ENCODE peak calls at places on chromosomes 1 and 21, in four cellular contexts. Q, C, L and A are unnamed samples.
A peak's percentile ranks its signal among the peaks of the same experiment; 100 is the strongest.

GRCh38 chr1:3032371-3032862 is 11.2 kb downstream of the ACTRT2 start:
- DNase-seq in L (no peak), C (no peak), Q (no peak), A (no peak)

GRCh38 chr1:29145739-29146437 is 22.2 kb upstream of the TMEM200B start:
- DNase-seq in C (no peak), L (no peak), Q (no peak), A (peak; percentile 8)

GRCh38 chr1:230317823-230318819 is 108.0 kb downstream of the PGBD5 start:
- DNase-seq in Q (no peak), L (no peak), C (no peak), A (no peak)

GRCh38 chr1:221716713-221717490 is 25.0 kb downstream of the DUSP10 start:
- DNase-seq in L (no peak), Q (no peak), C (no peak), A (no peak)

GRCh38 chr1:82227696-82228095 is 427.0 kb downstream of the ADGRL2 start:
- DNase-seq in C (no peak), L (no peak), Q (no peak), A (no peak)

GRCh38 chr1:160127865-160128523 is 12.4 kb downstream of the ATP1A2 start:
- DNase-seq in Q (no peak), L (no peak), C (no peak), A (no peak)

GRCh38 chr1:50427818-50428779 is 4.9 kb upstream of the DMRTA2 start:
- DNase-seq in L (no peak), C (no peak), Q (no peak), A (no peak)

GRCh38 chr1:109225248-109226077 is 11.7 kb downstream of the SARS1 start:
- DNase-seq in Q (no peak), C (no peak), L (no peak), A (no peak)

GRCh38 chr1:55352080-55352800 is 137.1 kb upstream of the USP24 start:
- DNase-seq in L (no peak), C (no peak), Q (no peak), A (no peak)

GRCh38 chr21:36807421-36808004 is 108.6 kb downstream of the SIM2 start:
- DNase-seq in L (no peak), Q (no peak), C (no peak), A (peak; percentile 63)

GRCh38 chr1:243287652-243288051 is 31.8 kb downstream of the SDCCAG8 start:
- DNase-seq in C (no peak), Q (peak; percentile 52), L (no peak), A (peak; percentile 89)

GRCh38 chr1:68974447-68974846 is 477.6 kb upstream of the DEPDC1 start:
- DNase-seq in L (no peak), C (no peak), Q (no peak), A (no peak)